ENCODE peak calls at places on chromosomes 13 and 19, in nine cellular contexts. One of them, this sample, is unnamed.

GRCh38 chr13:42794572-42795275 is 13.3 kb downstream of the FAM216B start:
- DNase-seq in Peyer's patch: no peak
- DNase-seq in body of pancreas: no peak
- DNase-seq in prostate gland: no peak
- DNase-seq in transverse colon: no peak
- DNase-seq in keratinocyte: no peak
- DNase-seq in neural progenitor cell: no peak
- DNase-seq in fibroblast of lung: peak
- DNase-seq in thyroid gland: no peak
- DNase-seq in this sample: no peak

GRCh38 chr19:51294211-51294976 is 17.1 kb upstream of the IGLON5 start:
- DNase-seq in transverse colon: no peak
- DNase-seq in prostate gland: no peak
- DNase-seq in keratinocyte: no peak
- DNase-seq in thyroid gland: no peak
- DNase-seq in fibroblast of lung: no peak
- DNase-seq in Peyer's patch: no peak
- DNase-seq in body of pancreas: no peak
- DNase-seq in neural progenitor cell: peak
- DNase-seq in this sample: no peak

GRCh38 chr13:42333613-42334328 is 61.8 kb downstream of the AKAP11 start:
- DNase-seq in fibroblast of lung: peak
- DNase-seq in transverse colon: no peak
- DNase-seq in thyroid gland: peak
- DNase-seq in body of pancreas: no peak
- DNase-seq in neural progenitor cell: peak
- DNase-seq in Peyer's patch: no peak
- DNase-seq in prostate gland: no peak
- DNase-seq in keratinocyte: no peak
- DNase-seq in this sample: no peak

GRCh38 chr19:1862424-1863307 is 713 bp downstream of the KLF16 start:
- DNase-seq in prostate gland: no peak
- DNase-seq in keratinocyte: no peak
- DNase-seq in fibroblast of lung: no peak
- DNase-seq in neural progenitor cell: peak
- DNase-seq in transverse colon: peak
- DNase-seq in body of pancreas: no peak
- DNase-seq in thyroid gland: peak
- DNase-seq in Peyer's patch: peak
- DNase-seq in this sample: no peak

GRCh38 chr13:97021241-97021640 is 27.0 kb upstream of the OXGR1 start:
- DNase-seq in Peyer's patch: no peak
- DNase-seq in body of pancreas: no peak
- DNase-seq in prostate gland: no peak
- DNase-seq in thyroid gland: no peak
- DNase-seq in fibroblast of lung: no peak
- DNase-seq in neural progenitor cell: no peak
- DNase-seq in keratinocyte: no peak
- DNase-seq in transverse colon: no peak
- DNase-seq in this sample: no peak

GRCh38 chr13:35979378-35979911 is 151.7 kb downstream of the DCLK1 start:
- DNase-seq in fibroblast of lung: peak
- DNase-seq in Peyer's patch: no peak
- DNase-seq in keratinocyte: no peak
- DNase-seq in prostate gland: no peak
- DNase-seq in neural progenitor cell: no peak
- DNase-seq in thyroid gland: peak
- DNase-seq in transverse colon: peak
- DNase-seq in body of pancreas: peak
- DNase-seq in this sample: no peak

GRCh38 chr19:39433480-39434079 is 2.2 kb downstream of the RPS16 start:
- DNase-seq in neural progenitor cell: no peak
- DNase-seq in thyroid gland: no peak
- DNase-seq in fibroblast of lung: no peak
- DNase-seq in prostate gland: no peak
- DNase-seq in keratinocyte: no peak
- DNase-seq in Peyer's patch: no peak
- DNase-seq in body of pancreas: no peak
- DNase-seq in transverse colon: no peak
- DNase-seq in this sample: no peak

GRCh38 chr13:20828540-20829364 is 55.0 kb upstream of the EEF1AKMT1 start:
- DNase-seq in thyroid gland: no peak
- DNase-seq in keratinocyte: no peak
- DNase-seq in transverse colon: peak
- DNase-seq in prostate gland: no peak
- DNase-seq in Peyer's patch: no peak
- DNase-seq in body of pancreas: peak
- DNase-seq in neural progenitor cell: peak
- DNase-seq in fibroblast of lung: peak
- DNase-seq in this sample: no peak

GRCh38 chr13:60922526-60923231 is 493.0 kb downstream of the PCDH20 start:
- DNase-seq in prostate gland: no peak
- DNase-seq in transverse colon: no peak
- DNase-seq in fibroblast of lung: no peak
- DNase-seq in thyroid gland: no peak
- DNase-seq in body of pancreas: no peak
- DNase-seq in Peyer's patch: no peak
- DNase-seq in neural progenitor cell: no peak
- DNase-seq in keratinocyte: no peak
- DNase-seq in this sample: no peak

GRCh38 chr13:42835012-42835411 is 53.6 kb downstream of the FAM216B start:
- DNase-seq in thyroid gland: no peak
- DNase-seq in prostate gland: no peak
- DNase-seq in body of pancreas: no peak
- DNase-seq in fibroblast of lung: no peak
- DNase-seq in keratinocyte: no peak
- DNase-seq in transverse colon: no peak
- DNase-seq in neural progenitor cell: no peak
- DNase-seq in Peyer's patch: no peak
- DNase-seq in this sample: no peak

GRCh38 chr13:22717036-22717435 is 463.7 kb upstream of the SGCG start:
- DNase-seq in fibroblast of lung: no peak
- DNase-seq in transverse colon: no peak
- DNase-seq in Peyer's patch: no peak
- DNase-seq in prostate gland: no peak
- DNase-seq in keratinocyte: no peak
- DNase-seq in body of pancreas: no peak
- DNase-seq in neural progenitor cell: peak
- DNase-seq in thyroid gland: no peak
- DNase-seq in this sample: no peak

GRCh38 chr13:66948910-66949309 is 281.2 kb downstream of the PCDH9 start:
- DNase-seq in prostate gland: no peak
- DNase-seq in transverse colon: no peak
- DNase-seq in thyroid gland: no peak
- DNase-seq in Peyer's patch: no peak
- DNase-seq in fibroblast of lung: no peak
- DNase-seq in neural progenitor cell: no peak
- DNase-seq in keratinocyte: no peak
- DNase-seq in body of pancreas: no peak
- DNase-seq in this sample: no peak

GRCh38 chr19:8455018-8455417 is 10.2 kb downstream of the HNRNPM start:
- DNase-seq in thyroid gland: no peak
- DNase-seq in keratinocyte: no peak
- DNase-seq in body of pancreas: no peak
- DNase-seq in fibroblast of lung: no peak
- DNase-seq in transverse colon: no peak
- DNase-seq in prostate gland: no peak
- DNase-seq in neural progenitor cell: no peak
- DNase-seq in Peyer's patch: no peak
- DNase-seq in this sample: no peak

GRCh38 chr19:53034054-53034453 is 10.5 kb upstream of the ERVV-2 start:
- DNase-seq in transverse colon: no peak
- DNase-seq in neural progenitor cell: no peak
- DNase-seq in Peyer's patch: no peak
- DNase-seq in thyroid gland: no peak
- DNase-seq in prostate gland: no peak
- DNase-seq in fibroblast of lung: no peak
- DNase-seq in body of pancreas: no peak
- DNase-seq in keratinocyte: no peak
- DNase-seq in this sample: no peak

GRCh38 chr19:38649305-38650179 is 2.1 kb downstream of the ACTN4 start:
- DNase-seq in prostate gland: peak
- DNase-seq in transverse colon: peak
- DNase-seq in body of pancreas: peak
- DNase-seq in keratinocyte: no peak
- DNase-seq in neural progenitor cell: no peak
- DNase-seq in Peyer's patch: peak
- DNase-seq in fibroblast of lung: no peak
- DNase-seq in thyroid gland: peak
- DNase-seq in this sample: peak

GRCh38 chr19:51368366-51369282 is at the start of gene CLDND2:
- DNase-seq in fibroblast of lung: no peak
- DNase-seq in prostate gland: no peak
- DNase-seq in body of pancreas: no peak
- DNase-seq in thyroid gland: no peak
- DNase-seq in Peyer's patch: no peak
- DNase-seq in neural progenitor cell: no peak
- DNase-seq in keratinocyte: no peak
- DNase-seq in transverse colon: no peak
- DNase-seq in this sample: no peak

GRCh38 chr13:98089826-98090225 is 53.1 kb upstream of the FARP1 start:
- DNase-seq in prostate gland: no peak
- DNase-seq in transverse colon: no peak
- DNase-seq in neural progenitor cell: no peak
- DNase-seq in fibroblast of lung: peak
- DNase-seq in body of pancreas: no peak
- DNase-seq in thyroid gland: no peak
- DNase-seq in keratinocyte: no peak
- DNase-seq in Peyer's patch: no peak
- DNase-seq in this sample: no peak

GRCh38 chr19:13005253-13005652 is 10.0 kb downstream of the NFIX start:
- DNase-seq in keratinocyte: no peak
- DNase-seq in transverse colon: no peak
- DNase-seq in thyroid gland: no peak
- DNase-seq in neural progenitor cell: no peak
- DNase-seq in fibroblast of lung: no peak
- DNase-seq in prostate gland: no peak
- DNase-seq in body of pancreas: no peak
- DNase-seq in Peyer's patch: no peak
- DNase-seq in this sample: no peak

GRCh38 chr13:47215741-47216140 is 318.9 kb upstream of the HTR2A start:
- DNase-seq in thyroid gland: no peak
- DNase-seq in transverse colon: no peak
- DNase-seq in Peyer's patch: no peak
- DNase-seq in fibroblast of lung: peak
- DNase-seq in keratinocyte: peak
- DNase-seq in body of pancreas: no peak
- DNase-seq in neural progenitor cell: no peak
- DNase-seq in prostate gland: no peak
- DNase-seq in this sample: no peak

DNA sequence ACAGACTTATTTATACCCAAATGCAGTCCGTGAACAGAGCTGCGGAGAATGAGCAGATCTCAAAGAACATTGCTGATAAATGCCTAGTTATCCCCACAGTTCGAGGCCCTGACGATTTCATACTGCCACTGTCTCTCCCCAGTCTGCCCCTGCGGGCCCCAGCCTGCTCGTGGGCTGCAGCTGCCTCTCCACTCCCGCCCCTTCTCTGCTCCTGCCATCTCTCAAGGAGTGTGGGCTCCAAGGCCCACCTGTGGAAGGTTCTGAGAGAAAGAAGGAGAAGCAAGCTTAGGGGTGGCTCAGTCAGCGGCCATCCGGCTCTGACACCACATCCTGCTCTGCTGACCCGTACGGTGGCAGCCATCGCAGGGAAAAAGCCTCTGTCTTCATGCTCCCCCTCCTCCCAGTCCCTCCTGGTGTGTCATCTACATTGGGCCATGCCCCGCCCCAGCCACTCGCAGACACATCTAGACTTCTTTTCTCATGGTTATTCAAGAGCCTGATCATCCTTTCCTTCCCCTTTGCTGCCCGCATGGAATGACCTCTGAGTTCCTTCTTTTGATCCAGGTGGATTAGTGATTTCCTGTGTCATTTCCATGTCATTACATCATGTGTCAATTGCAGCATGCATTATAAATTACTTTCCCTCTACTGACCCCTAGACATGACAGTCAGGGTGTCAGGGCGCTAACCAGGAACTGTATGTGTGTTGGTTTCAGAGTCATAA is 51.9 kb downstream of the EPS15L1 start:
- DNase-seq in prostate gland: no peak
- DNase-seq in thyroid gland: no peak
- DNase-seq in neural progenitor cell: no peak
- DNase-seq in Peyer's patch: no peak
- DNase-seq in fibroblast of lung: no peak
- DNase-seq in keratinocyte: no peak
- DNase-seq in transverse colon: no peak
- DNase-seq in body of pancreas: no peak
- DNase-seq in this sample: no peak
- H3K27ac ChIP-seq in prostate gland: no peak
- H3K27ac ChIP-seq in thyroid gland: no peak
- H3K27ac ChIP-seq in neural progenitor cell: no peak
- H3K27ac ChIP-seq in Peyer's patch: no peak
- H3K27ac ChIP-seq in fibroblast of lung: no peak
- H3K27ac ChIP-seq in keratinocyte: no peak
- H3K27ac ChIP-seq in transverse colon: no peak
- H3K27ac ChIP-seq in body of pancreas: no peak
- H3K27ac ChIP-seq in this sample: no peak

GRCh38 chr19:29596885-29597525 is 9.1 kb upstream of the POP4 start:
- DNase-seq in body of pancreas: no peak
- DNase-seq in keratinocyte: no peak
- DNase-seq in transverse colon: no peak
- DNase-seq in neural progenitor cell: peak
- DNase-seq in fibroblast of lung: no peak
- DNase-seq in thyroid gland: no peak
- DNase-seq in Peyer's patch: no peak
- DNase-seq in prostate gland: no peak
- DNase-seq in this sample: no peak
- TF ChIP-seq CTCF in body of pancreas: no peak
- TF ChIP-seq CTCF in keratinocyte: peak
- TF ChIP-seq CTCF in transverse colon: no peak
- TF ChIP-seq CTCF in neural progenitor cell: peak
- TF ChIP-seq CTCF in fibroblast of lung: no peak
- TF ChIP-seq CTCF in thyroid gland: no peak
- TF ChIP-seq CTCF in Peyer's patch: no peak
- TF ChIP-seq CTCF in prostate gland: no peak
- TF ChIP-seq CTCF in this sample: no peak

DNA sequence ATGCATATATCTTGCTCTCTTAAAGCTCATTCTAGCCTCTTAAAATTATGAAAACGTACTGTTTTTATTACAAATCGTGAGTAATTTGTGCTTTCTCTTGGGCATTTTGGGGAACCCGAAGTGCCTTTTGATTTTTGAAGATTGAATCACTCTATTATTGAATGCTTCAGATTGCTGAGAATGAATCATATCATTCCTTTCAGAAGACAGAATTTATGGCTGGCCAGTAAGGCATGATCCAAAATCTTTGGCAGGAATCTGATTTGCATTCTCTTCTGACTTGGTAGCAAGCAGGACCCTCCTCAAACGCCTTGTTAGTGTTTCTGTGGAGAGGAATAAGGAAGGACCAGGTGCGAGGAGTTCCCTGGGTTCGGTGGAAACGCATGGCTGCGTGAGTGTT is 49.5 kb downstream of the STARD13 start:
- DNase-seq in keratinocyte: no peak
- DNase-seq in thyroid gland: no peak
- DNase-seq in Peyer's patch: no peak
- DNase-seq in prostate gland: no peak
- DNase-seq in body of pancreas: no peak
- DNase-seq in neural progenitor cell: no peak
- DNase-seq in transverse colon: no peak
- DNase-seq in fibroblast of lung: peak
- DNase-seq in this sample: no peak
- H3K27ac ChIP-seq in keratinocyte: peak
- H3K27ac ChIP-seq in thyroid gland: no peak
- H3K27ac ChIP-seq in Peyer's patch: no peak
- H3K27ac ChIP-seq in prostate gland: no peak
- H3K27ac ChIP-seq in body of pancreas: no peak
- H3K27ac ChIP-seq in neural progenitor cell: no peak
- H3K27ac ChIP-seq in transverse colon: peak
- H3K27ac ChIP-seq in fibroblast of lung: peak
- H3K27ac ChIP-seq in this sample: peak

GRCh38 chr19:5826531-5827341 is 12.8 kb downstream of the FUT6 start:
- DNase-seq in neural progenitor cell: peak
- DNase-seq in fibroblast of lung: no peak
- DNase-seq in prostate gland: peak
- DNase-seq in thyroid gland: peak
- DNase-seq in keratinocyte: no peak
- DNase-seq in body of pancreas: peak
- DNase-seq in Peyer's patch: peak
- DNase-seq in transverse colon: peak
- DNase-seq in this sample: peak
- TF ChIP-seq CTCF in neural progenitor cell: no peak
- TF ChIP-seq CTCF in fibroblast of lung: peak
- TF ChIP-seq CTCF in prostate gland: no peak
- TF ChIP-seq CTCF in thyroid gland: peak
- TF ChIP-seq CTCF in keratinocyte: no peak
- TF ChIP-seq CTCF in body of pancreas: peak
- TF ChIP-seq CTCF in Peyer's patch: no peak
- TF ChIP-seq CTCF in transverse colon: no peak
- TF ChIP-seq CTCF in this sample: no peak